ENCODE peak calls at places on chromosome 4, in four cellular contexts. Z is uterus, E is GM12878, N is thyroid gland. R is an unnamed sample.

GRCh38 chr4:71126719-71127118 is 133.3 kb downstream of the DCK start:
- DNase-seq in Z (no peak), E (no peak), N (no peak), R (no peak)

GRCh38 chr4:183430317-183430986 is 14.0 kb upstream of the CDKN2AIP start:
- DNase-seq in Z (no peak), E (no peak), N (no peak), R (no peak)

GRCh38 chr4:173766231-173766630 is 236.2 kb upstream of the HAND2 start:
- DNase-seq in N (no peak), E (no peak), Z (no peak), R (no peak)

GRCh38 chr4:7765676-7766075 is 174.0 kb downstream of the AFAP1 start:
- DNase-seq in E (no peak), N (no peak), Z (no peak), R (no peak)

GRCh38 chr4:32884198-32884597 is 2164.0 kb downstream of the PCDH7 start:
- DNase-seq in Z (no peak), N (no peak), E (no peak), R (no peak)

GRCh38 chr4:81052119-81053068 is 21.9 kb downstream of the BMP3 start:
- DNase-seq in E (peak; percentile 91), N (peak; percentile 56), Z (no peak), R (peak; percentile 16)

GRCh38 chr4:17241835-17242234 is 270.1 kb downstream of the QDPR start:
- DNase-seq in Z (no peak), E (no peak), N (no peak), R (no peak)

GRCh38 chr4:153179100-153179499 is 25.1 kb upstream of the TRIM2 start:
- DNase-seq in Z (no peak), E (no peak), N (no peak), R (no peak)

GRCh38 chr4:14524236-14524635 is 478.0 kb upstream of the CPEB2 start:
- DNase-seq in N (no peak), Z (no peak), E (no peak), R (no peak)

GRCh38 chr4:147730333-147730732 is 1.6 kb upstream of the ARHGAP10 start:
- DNase-seq in E (no peak), Z (no peak), N (no peak), R (no peak)

GRCh38 chr4:22969314-22969896 is 276.7 kb downstream of the GBA3 start:
- DNase-seq in E (no peak), N (no peak), Z (no peak), R (no peak)

GRCh38 chr4:104677122-104677521 is 182.4 kb upstream of the CXXC4 start:
- DNase-seq in N (peak; percentile 19), Z (no peak), E (no peak), R (no peak)

GRCh38 chr4:109041463-109041862 is 261.0 kb downstream of the COL25A1 start:
- DNase-seq in Z (no peak), E (no peak), N (no peak), R (no peak)

GRCh38 chr4:182448281-182449151 is 205.3 kb downstream of the TENM3 start:
- DNase-seq in N (peak; percentile 96), Z (peak; percentile 91), E (no peak), R (peak; percentile 95)

DNA sequence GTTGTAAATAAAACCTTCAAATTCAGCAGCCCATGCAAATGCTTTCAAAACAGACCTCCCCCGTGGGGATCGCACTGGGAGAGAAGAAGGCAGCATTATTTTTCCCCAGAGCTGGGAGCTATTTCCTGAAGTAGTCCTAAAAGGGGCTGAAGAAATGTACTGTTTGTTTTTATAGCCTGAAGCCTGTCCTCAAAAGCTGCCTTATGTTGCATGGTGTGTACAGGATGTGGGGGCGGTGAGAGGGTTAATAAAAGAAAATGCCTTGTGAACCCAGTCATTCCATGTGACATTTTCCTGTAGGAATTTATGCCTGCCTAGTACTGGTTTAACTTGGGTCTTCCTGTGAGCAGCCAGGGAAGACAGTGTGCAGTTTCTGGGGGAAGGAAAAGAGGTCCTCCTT is 144.1 kb downstream of the SOWAHB start:
- DNase-seq in Z (no peak), E (no peak), N (no peak), R (no peak)
- TF ChIP-seq POLR2A in Z (no peak), E (no peak), N (no peak), R (no peak)

DNA sequence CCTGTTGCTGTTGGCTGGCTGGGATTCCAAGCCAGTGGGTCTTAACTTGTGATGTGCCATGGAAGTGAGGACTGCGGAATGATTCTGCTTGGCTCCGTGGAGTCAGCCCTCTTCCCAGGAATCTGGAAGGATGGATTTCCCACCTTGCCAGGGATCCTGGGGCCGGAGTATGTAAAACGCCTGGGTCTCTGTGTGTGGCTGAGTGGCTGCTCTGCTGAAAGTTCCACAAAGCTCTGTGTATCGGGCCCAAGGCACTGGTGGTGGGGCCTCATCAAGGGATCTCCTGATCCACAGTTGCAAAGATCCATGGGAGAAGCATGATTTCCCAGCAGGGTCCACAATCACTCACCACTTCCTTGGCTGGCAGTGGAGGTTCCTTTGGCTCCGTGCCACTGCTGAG is 24.1 kb upstream of the TMEM271 start:
- DNase-seq in Z (no peak), E (no peak), N (no peak), R (no peak)
- H3K9me3 ChIP-seq in Z (no peaks in the 10 kb centered on the region), E (peaks cover 2% of the 10 kb centered on the region), N (no peaks in the 10 kb centered on the region), R (no peaks in the 10 kb centered on the region)

DNA sequence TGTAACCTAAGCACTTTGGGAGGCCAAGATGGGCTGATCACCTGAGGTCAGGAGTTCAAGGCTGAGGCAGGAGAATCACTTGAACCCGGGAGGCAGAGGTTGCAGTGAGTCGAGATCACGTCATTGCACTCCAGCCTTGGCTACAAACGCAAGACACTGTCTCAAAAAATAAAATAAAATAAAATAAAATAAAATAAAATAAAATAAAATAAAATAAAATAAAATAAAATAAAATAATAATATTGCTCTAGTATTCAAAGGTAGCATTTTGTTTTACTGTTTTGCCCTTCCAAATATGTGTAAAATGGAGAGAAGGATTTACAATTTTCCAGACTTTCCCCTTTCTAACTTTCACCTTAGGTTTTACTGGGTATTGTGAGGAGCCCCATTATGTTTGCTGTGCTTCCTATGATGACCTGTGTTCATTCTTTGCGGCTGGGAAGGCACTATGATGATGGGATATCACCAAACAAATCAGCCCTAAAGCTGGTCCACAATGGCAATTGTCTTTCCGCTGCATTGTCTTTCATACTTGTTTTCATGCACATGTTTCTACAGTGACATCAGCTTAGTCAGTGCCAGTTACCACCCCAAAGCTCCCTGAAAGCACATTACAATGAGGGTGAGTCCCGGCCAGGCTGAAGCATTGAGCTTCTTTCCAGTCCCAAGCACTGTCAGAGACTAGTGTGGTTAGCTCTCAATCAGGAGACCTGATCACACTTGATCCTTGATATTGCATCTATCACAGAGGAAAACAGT is 50.8 kb downstream of the DTHD1 start:
- DNase-seq in E (peak; percentile 61), N (no peak), Z (no peak), R (no peak)
- TF ChIP-seq POLR2A in E (peak; percentile 78), N (no peak), Z (no peak), R (no peak)

GRCh38 chr4:273312-274017 is 31.8 kb downstream of the ZNF732 start:
- DNase-seq in E (no peak), Z (no peak), N (no peak), R (no peak)
- H3K9me3 ChIP-seq in E (no peaks in the 10 kb centered on the region), Z (peaks cover 61% of the 10 kb centered on the region), N (peaks cover 10% of the 10 kb centered on the region), R (peaks cover 9% of the 10 kb centered on the region)

DNA sequence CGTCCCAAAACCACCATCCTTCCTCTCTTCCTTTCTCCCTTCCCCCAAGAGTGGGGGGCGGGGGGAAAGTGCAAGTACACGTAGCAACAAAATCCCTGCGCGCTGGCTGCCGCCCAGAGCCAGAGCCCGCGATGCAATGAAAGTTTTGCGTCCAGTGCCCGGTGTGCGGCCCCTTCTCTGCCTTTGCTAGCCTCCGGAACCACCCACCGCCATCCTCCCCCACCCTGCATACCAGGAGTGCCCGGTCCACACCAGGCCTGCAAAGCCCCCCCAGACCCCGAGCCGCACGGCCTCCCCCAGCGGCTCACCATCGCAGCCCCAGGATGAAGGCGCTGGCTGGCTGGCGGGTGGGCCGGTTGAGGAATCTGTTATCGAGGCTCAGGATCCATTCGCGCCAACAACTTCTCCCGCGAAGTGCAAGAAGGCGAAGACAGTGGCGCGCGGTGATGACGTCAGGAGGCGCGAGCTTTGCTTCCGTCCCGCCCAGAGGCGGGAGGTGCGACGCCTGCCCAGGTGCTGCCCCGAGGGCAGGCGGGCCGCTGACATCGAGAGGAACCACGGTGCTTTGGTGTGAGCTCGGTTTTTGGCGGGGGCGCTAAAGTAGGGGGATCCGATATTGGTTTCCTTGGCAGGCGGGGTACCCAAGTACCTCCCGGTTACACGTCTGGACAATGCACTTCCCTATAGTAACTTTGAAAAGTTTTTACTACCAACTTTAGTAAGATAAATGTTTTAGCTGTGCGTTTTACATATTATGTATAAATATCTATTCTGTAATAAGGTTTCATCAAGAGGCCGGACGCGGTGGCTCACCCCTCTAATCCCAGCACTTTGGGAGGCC is at the start of gene RFC1:
- DNase-seq in N (peak; percentile 94), Z (peak; percentile 86), E (peak; percentile 73), R (peak; percentile 72)
- TF ChIP-seq POLR2A in N (peak; percentile 56), Z (peak; percentile 46), E (peak; percentile 88), R (no peak)

DNA sequence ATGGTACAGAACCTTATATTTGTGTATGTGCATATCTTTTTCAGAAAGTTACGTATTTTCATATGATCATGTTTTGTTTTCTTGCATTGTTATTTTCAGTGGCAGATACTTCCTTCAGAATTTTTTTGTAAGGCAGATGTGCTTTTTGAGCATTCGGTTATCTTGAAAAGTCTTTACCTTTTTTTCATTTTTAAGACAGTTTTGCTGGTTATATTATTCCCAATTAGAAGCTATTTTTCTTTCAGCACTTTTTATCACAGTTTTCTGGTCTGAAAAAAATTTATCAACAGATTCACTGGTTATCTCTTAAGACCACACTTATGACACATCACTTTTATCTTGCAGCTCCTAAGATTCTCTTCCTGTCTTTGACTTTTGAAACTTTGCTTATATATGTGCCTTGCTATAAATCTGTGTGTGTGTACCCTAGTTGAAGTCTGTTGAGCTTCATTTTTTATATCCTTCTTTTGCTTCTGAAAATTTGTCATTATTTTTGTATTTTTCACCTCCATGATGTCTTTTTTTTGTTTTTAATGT is 53.1 kb downstream of the ZNF732 start:
- DNase-seq in E (no peak), N (no peak), Z (no peak), R (no peak)
- H3K9me3 ChIP-seq in E (peaks cover 5% of the 10 kb centered on the region), N (peaks cover 8% of the 10 kb centered on the region), Z (peaks cover 55% of the 10 kb centered on the region), R (no peaks in the 10 kb centered on the region)

DNA sequence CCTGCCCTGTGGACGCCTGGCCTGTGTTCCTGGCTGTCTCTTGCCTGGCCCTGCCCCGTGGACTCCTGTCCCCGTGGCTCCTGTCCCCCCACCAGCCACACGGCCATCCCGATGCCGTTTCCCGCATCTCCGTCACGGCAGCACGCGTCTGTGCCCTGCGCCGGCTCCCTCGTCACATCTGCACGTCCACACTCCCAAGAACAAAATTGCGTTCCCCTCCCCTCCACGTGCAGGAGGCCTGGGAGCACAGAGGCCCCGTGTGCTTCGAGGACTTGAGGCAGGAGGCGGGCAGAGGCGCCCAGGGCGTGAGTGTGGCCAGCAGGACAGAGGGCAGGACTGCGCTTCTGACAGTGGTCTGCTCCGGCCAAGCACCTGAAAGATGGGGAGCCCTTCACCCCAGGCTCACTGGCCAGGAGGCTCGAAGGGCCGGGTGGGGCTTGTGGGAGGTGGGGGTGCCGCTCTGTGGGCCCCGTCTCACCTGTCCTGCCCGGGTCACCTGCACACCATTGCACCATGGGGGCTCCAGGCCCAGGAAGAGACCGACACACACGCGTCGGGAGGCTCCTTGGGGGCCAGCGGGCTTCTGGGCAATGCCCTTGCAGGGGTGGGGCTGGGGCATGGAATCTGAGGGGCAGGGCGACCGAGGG is 17.3 kb downstream of the FGFRL1 start:
- DNase-seq in Z (no peak), N (no peak), E (no peak), R (no peak)
- TF ChIP-seq POLR2A in Z (no peak), N (no peak), E (no peak), R (no peak)

DNA sequence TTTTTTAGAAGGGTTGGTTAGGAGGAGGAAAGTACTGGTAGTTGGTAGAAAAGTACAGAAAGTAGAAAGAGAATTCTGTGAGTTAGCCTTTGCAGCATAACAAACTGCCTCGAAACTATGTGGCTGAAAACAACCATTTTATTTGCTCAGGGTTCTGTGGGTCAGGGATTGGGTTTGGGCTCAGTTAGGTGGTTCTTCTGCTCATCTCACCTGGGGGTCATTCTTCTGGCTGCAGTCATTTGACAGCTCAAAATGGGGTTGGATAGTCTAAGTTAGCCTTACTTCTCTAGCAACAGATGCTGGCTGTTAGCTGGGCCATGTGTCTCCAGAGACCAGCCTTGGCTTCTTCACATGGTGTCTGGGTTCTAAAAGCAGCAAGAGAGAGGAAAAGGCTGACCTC is 119.4 kb downstream of the SMIM20 start:
- DNase-seq in Z (no peak), N (no peak), E (no peak), R (no peak)
- H3K9me3 ChIP-seq in Z (no peaks in the 10 kb centered on the region), N (no peaks in the 10 kb centered on the region), E (no peaks in the 10 kb centered on the region), R (no peaks in the 10 kb centered on the region)

R was measured in gastrocnemius medialis.